ENCODE peak calls at places on chromosomes 4 and X, in four cellular contexts. One of them, this sample, is unnamed. For H3K36me3, the result is how much of the 10 kb centered on the place peaks cover.

GRCh38 chr4:67087897-67088296 is 457.4 kb downstream of the CENPC start:
- DNase-seq in stomach: peak
- DNase-seq in breast epithelium: no peak
- DNase-seq in sigmoid colon: no peak
- DNase-seq in this sample: peak

GRCh38 chr4:164956766-164957643 is 20.5 kb downstream of the TRIM61 start:
- DNase-seq in stomach: peak
- DNase-seq in breast epithelium: peak
- DNase-seq in sigmoid colon: peak
- DNase-seq in this sample: peak

GRCh38 chr4:141686929-141687328 is 50.5 kb downstream of the IL15 start:
- DNase-seq in stomach: no peak
- DNase-seq in breast epithelium: no peak
- DNase-seq in sigmoid colon: no peak
- DNase-seq in this sample: no peak

GRCh38 chrX:19127649-19128168 is 5.4 kb upstream of the ADGRG2 start:
- DNase-seq in stomach: no peak
- DNase-seq in breast epithelium: no peak
- DNase-seq in sigmoid colon: no peak
- DNase-seq in this sample: no peak

GRCh38 chr4:24470681-24471622 is 113.4 kb downstream of the DHX15 start:
- DNase-seq in stomach: no peak
- DNase-seq in breast epithelium: no peak
- DNase-seq in sigmoid colon: peak
- DNase-seq in this sample: peak

GRCh38 chr4:168511780-168512467 is 15.1 kb downstream of the PALLD start:
- DNase-seq in stomach: no peak
- DNase-seq in breast epithelium: no peak
- DNase-seq in sigmoid colon: no peak
- DNase-seq in this sample: no peak

GRCh38 chrX:154123241-154124219 is 20.5 kb upstream of the OPN1LW start:
- DNase-seq in stomach: peak
- DNase-seq in breast epithelium: no peak
- DNase-seq in sigmoid colon: no peak
- DNase-seq in this sample: no peak

GRCh38 chr4:85398276-85398675 is 76.7 kb upstream of the ARHGAP24 start:
- DNase-seq in stomach: no peak
- DNase-seq in breast epithelium: no peak
- DNase-seq in sigmoid colon: no peak
- DNase-seq in this sample: no peak

GRCh38 chr4:22322996-22323395 is 192.9 kb downstream of the ADGRA3 start:
- DNase-seq in stomach: no peak
- DNase-seq in breast epithelium: no peak
- DNase-seq in sigmoid colon: no peak
- DNase-seq in this sample: no peak

GRCh38 chrX:138986866-138987265 is 275.3 kb upstream of the FGF13 start:
- DNase-seq in stomach: no peak
- DNase-seq in breast epithelium: no peak
- DNase-seq in sigmoid colon: no peak
- DNase-seq in this sample: no peak

GRCh38 chrX:7170903-7171302 is 22.9 kb upstream of the PUDP start:
- DNase-seq in stomach: peak
- DNase-seq in breast epithelium: no peak
- DNase-seq in sigmoid colon: no peak
- DNase-seq in this sample: peak

GRCh38 chr4:95798727-95799126 is 41.2 kb upstream of the PDHA2 start:
- DNase-seq in stomach: no peak
- DNase-seq in breast epithelium: no peak
- DNase-seq in sigmoid colon: no peak
- DNase-seq in this sample: no peak

GRCh38 chr4:142614621-142615323 is 231.3 kb downstream of the INPP4B start:
- DNase-seq in stomach: no peak
- DNase-seq in breast epithelium: no peak
- DNase-seq in sigmoid colon: no peak
- DNase-seq in this sample: no peak

GRCh38 chr4:158996669-158997074 is 106.2 kb upstream of the RAPGEF2 start:
- DNase-seq in stomach: no peak
- DNase-seq in breast epithelium: no peak
- DNase-seq in sigmoid colon: no peak
- DNase-seq in this sample: no peak

GRCh38 chr4:3251691-3252479 is 2.9 kb downstream of the MSANTD1 start:
- DNase-seq in stomach: no peak
- DNase-seq in breast epithelium: no peak
- DNase-seq in sigmoid colon: peak
- DNase-seq in this sample: no peak

GRCh38 chr4:121519236-121519838 is 138.5 kb upstream of the QRFPR start:
- DNase-seq in stomach: no peak
- DNase-seq in breast epithelium: no peak
- DNase-seq in sigmoid colon: no peak
- DNase-seq in this sample: no peak

GRCh38 chr4:100098681-100099080 is 91.6 kb downstream of the DDIT4L start:
- DNase-seq in stomach: no peak
- DNase-seq in breast epithelium: no peak
- DNase-seq in sigmoid colon: no peak
- DNase-seq in this sample: no peak

GRCh38 chr4:185020863-185021761 is 2.8 kb downstream of the HELT start:
- DNase-seq in stomach: no peak
- DNase-seq in breast epithelium: no peak
- DNase-seq in sigmoid colon: no peak
- DNase-seq in this sample: no peak

GRCh38 chr4:152072001-152072485 is 311.2 kb upstream of the GATB start:
- DNase-seq in stomach: no peak
- DNase-seq in breast epithelium: no peak
- DNase-seq in sigmoid colon: no peak
- DNase-seq in this sample: no peak

GRCh38 chrX:9644335-9644734 is 121.3 kb downstream of the GPR143 start:
- DNase-seq in stomach: no peak
- DNase-seq in breast epithelium: no peak
- DNase-seq in sigmoid colon: peak
- DNase-seq in this sample: no peak

GRCh38 chrX:53441531-53442321 is 7.6 kb upstream of the HSD17B10 start:
- DNase-seq in stomach: peak
- DNase-seq in breast epithelium: peak
- DNase-seq in sigmoid colon: peak
- DNase-seq in this sample: peak

GRCh38 chr4:1473718-1474117 is 67.5 kb upstream of the NKX1-1 start:
- DNase-seq in stomach: no peak
- DNase-seq in breast epithelium: peak
- DNase-seq in sigmoid colon: peak
- DNase-seq in this sample: no peak

GRCh38 chr4:25927361-25928040 is 13.5 kb downstream of the SMIM20 start:
- DNase-seq in stomach: no peak
- DNase-seq in breast epithelium: no peak
- DNase-seq in sigmoid colon: no peak
- DNase-seq in this sample: no peak

GRCh38 chr4:88511236-88511635 is 12.3 kb downstream of the PYURF start:
- DNase-seq in stomach: no peak
- DNase-seq in breast epithelium: no peak
- DNase-seq in sigmoid colon: no peak
- DNase-seq in this sample: no peak

GRCh38 chr4:8846864-8847263 is 24.8 kb downstream of the HMX1 start:
- DNase-seq in stomach: no peak
- DNase-seq in breast epithelium: peak
- DNase-seq in sigmoid colon: peak
- DNase-seq in this sample: peak

GRCh38 chr4:147361726-147362125 is 119.2 kb upstream of the EDNRA start:
- DNase-seq in stomach: peak
- DNase-seq in breast epithelium: no peak
- DNase-seq in sigmoid colon: no peak
- DNase-seq in this sample: peak

GRCh38 chrX:99914676-99915075 is 495.4 kb downstream of the PCDH19 start:
- DNase-seq in stomach: no peak
- DNase-seq in breast epithelium: no peak
- DNase-seq in sigmoid colon: no peak
- DNase-seq in this sample: no peak

GRCh38 chrX:108225456-108225730 is 133.8 kb downstream of the ATG4A start:
- DNase-seq in stomach: no peak
- DNase-seq in breast epithelium: no peak
- DNase-seq in sigmoid colon: no peak
- DNase-seq in this sample: no peak

GRCh38 chr4:8325284-8325973 is 55.9 kb downstream of the HTRA3 start:
- DNase-seq in stomach: peak
- DNase-seq in breast epithelium: peak
- DNase-seq in sigmoid colon: peak
- DNase-seq in this sample: no peak

GRCh38 chr4:32462944-32463343 is 1742.8 kb downstream of the PCDH7 start:
- DNase-seq in stomach: no peak
- DNase-seq in breast epithelium: no peak
- DNase-seq in sigmoid colon: no peak
- DNase-seq in this sample: peak

GRCh38 chrX:130378008-130378669 is 7.3 kb downstream of the GPR119 start:
- DNase-seq in stomach: no peak
- DNase-seq in breast epithelium: no peak
- DNase-seq in sigmoid colon: no peak
- DNase-seq in this sample: no peak

GRCh38 chr4:112823631-112824030 is 186.7 kb downstream of the LARP7 start:
- DNase-seq in stomach: no peak
- DNase-seq in breast epithelium: no peak
- DNase-seq in sigmoid colon: no peak
- DNase-seq in this sample: no peak

GRCh38 chr4:112817933-112818921 is 181.3 kb downstream of the LARP7 start:
- DNase-seq in stomach: peak
- DNase-seq in breast epithelium: no peak
- DNase-seq in sigmoid colon: peak
- DNase-seq in this sample: peak

GRCh38 chr4:112813790-112814189 is 176.8 kb downstream of the LARP7 start:
- DNase-seq in stomach: no peak
- DNase-seq in breast epithelium: no peak
- DNase-seq in sigmoid colon: no peak
- DNase-seq in this sample: no peak

GRCh38 chr4:112823141-112823540 is 186.2 kb downstream of the LARP7 start:
- DNase-seq in stomach: no peak
- DNase-seq in breast epithelium: no peak
- DNase-seq in sigmoid colon: no peak
- DNase-seq in this sample: no peak

DNA sequence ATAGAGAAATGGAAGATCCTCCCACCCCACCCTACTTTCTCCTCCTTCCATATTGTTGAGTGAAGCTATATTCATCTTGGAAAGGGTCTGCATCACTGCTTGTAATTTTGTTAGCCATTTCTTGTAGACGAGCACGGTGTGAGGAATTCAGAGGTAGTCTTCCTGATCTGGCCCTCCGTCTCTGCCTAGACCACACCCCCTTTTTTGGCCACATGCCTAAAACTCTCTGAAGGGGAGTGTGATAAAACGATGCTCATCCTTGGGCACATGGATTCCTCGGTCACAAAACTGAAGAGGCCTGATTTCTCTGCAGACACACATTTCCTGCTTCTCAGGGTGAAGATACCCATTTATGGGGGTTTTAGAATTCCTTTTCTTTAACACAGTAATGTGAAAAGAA is 182.8 kb downstream of the LARP7 start:
- DNase-seq in stomach: no peak
- DNase-seq in breast epithelium: no peak
- DNase-seq in sigmoid colon: no peak
- DNase-seq in this sample: no peak
- TF ChIP-seq POLR2A in stomach: no peak
- TF ChIP-seq POLR2A in breast epithelium: no peak
- TF ChIP-seq POLR2A in sigmoid colon: no peak
- TF ChIP-seq POLR2A in this sample: no peak

GRCh38 chr4:78654809-78655208 is 103.2 kb downstream of the ANXA3 start:
- DNase-seq in stomach: no peak
- DNase-seq in breast epithelium: no peak
- DNase-seq in sigmoid colon: no peak
- DNase-seq in this sample: no peak

GRCh38 chr4:78653655-78654054 is 102.1 kb downstream of the ANXA3 start:
- DNase-seq in stomach: no peak
- DNase-seq in breast epithelium: no peak
- DNase-seq in sigmoid colon: no peak
- DNase-seq in this sample: no peak

GRCh38 chr4:78659665-78660064 is 108.1 kb downstream of the ANXA3 start:
- DNase-seq in stomach: no peak
- DNase-seq in breast epithelium: no peak
- DNase-seq in sigmoid colon: no peak
- DNase-seq in this sample: no peak

GRCh38 chr4:78659264-78659663 is 107.7 kb downstream of the ANXA3 start:
- DNase-seq in stomach: no peak
- DNase-seq in breast epithelium: no peak
- DNase-seq in sigmoid colon: no peak
- DNase-seq in this sample: no peak

GRCh38 chr4:78656968-78657445 is 105.4 kb downstream of the ANXA3 start:
- DNase-seq in stomach: no peak
- DNase-seq in breast epithelium: no peak
- DNase-seq in sigmoid colon: no peak
- DNase-seq in this sample: no peak
- H3K27ac ChIP-seq in stomach: no peak
- H3K27ac ChIP-seq in breast epithelium: no peak
- H3K27ac ChIP-seq in sigmoid colon: no peak
- H3K27ac ChIP-seq in this sample: no peak

GRCh38 chr4:99078931-99079624 is 9.5 kb downstream of the ADH5 start:
- DNase-seq in stomach: no peak
- DNase-seq in breast epithelium: no peak
- DNase-seq in sigmoid colon: no peak
- DNase-seq in this sample: no peak
- H3K36me3 ChIP-seq in stomach: half or more
- H3K36me3 ChIP-seq in breast epithelium: under half
- H3K36me3 ChIP-seq in sigmoid colon: half or more
- H3K36me3 ChIP-seq in this sample: under half

GRCh38 chr4:102826890-102827673 is at the start of gene UBE2D3:
- DNase-seq in stomach: peak
- DNase-seq in breast epithelium: peak
- DNase-seq in sigmoid colon: peak
- DNase-seq in this sample: peak
- TF ChIP-seq POLR2A in stomach: no peak
- TF ChIP-seq POLR2A in breast epithelium: peak
- TF ChIP-seq POLR2A in sigmoid colon: peak
- TF ChIP-seq POLR2A in this sample: peak

GRCh38 chr4:39936565-39937418 is 40.9 kb downstream of the PDS5A start:
- DNase-seq in stomach: no peak
- DNase-seq in breast epithelium: no peak
- DNase-seq in sigmoid colon: no peak
- DNase-seq in this sample: no peak

GRCh38 chr4:39928538-39928937 is 49.2 kb downstream of the PDS5A start:
- DNase-seq in stomach: no peak
- DNase-seq in breast epithelium: no peak
- DNase-seq in sigmoid colon: no peak
- DNase-seq in this sample: no peak

GRCh38 chr4:39931441-39931901 is 46.2 kb downstream of the PDS5A start:
- DNase-seq in stomach: no peak
- DNase-seq in breast epithelium: no peak
- DNase-seq in sigmoid colon: no peak
- DNase-seq in this sample: no peak

GRCh38 chr4:39933689-39934590 is 43.8 kb downstream of the PDS5A start:
- DNase-seq in stomach: no peak
- DNase-seq in breast epithelium: no peak
- DNase-seq in sigmoid colon: no peak
- DNase-seq in this sample: no peak

GRCh38 chr4:39932776-39933402 is 44.8 kb downstream of the PDS5A start:
- DNase-seq in stomach: no peak
- DNase-seq in breast epithelium: no peak
- DNase-seq in sigmoid colon: no peak
- DNase-seq in this sample: no peak
- H3K27ac ChIP-seq in stomach: no peak
- H3K27ac ChIP-seq in breast epithelium: no peak
- H3K27ac ChIP-seq in sigmoid colon: no peak
- H3K27ac ChIP-seq in this sample: no peak